ENCODE peak calls at places on chromosomes 2 and 18, in eight cellular contexts. H is prostate gland, S is H1, L is Peyer's patch, Q is fibroblast of pulmonary artery, E is adrenal gland, B is GM12865, G is tibial artery. F is an unnamed sample.
A peak's percentile ranks its signal among the peaks of the same experiment; 100 is the strongest.

GRCh38 chr2:43269074-43269572 is 42.7 kb upstream of the ZFP36L2 start:
- DNase-seq in H (no peak), S (no peak), L (peak; percentile 36), Q (peak; percentile 97), E (peak; percentile 92), B (no peak), G (peak; percentile 95), F (peak; percentile 39)

GRCh38 chr2:178819147-178819875 is 12.1 kb upstream of the TTN start:
- DNase-seq in H (no peak), S (no peak), L (no peak), Q (no peak), E (no peak), B (no peak), G (no peak), F (no peak)

GRCh38 chr2:196131384-196131861 is 40.0 kb downstream of the STK17B start:
- DNase-seq in H (peak; percentile 26), S (no peak), L (peak; percentile 52), Q (peak; percentile 49), E (peak; percentile 59), B (peak; percentile 67), G (no peak), F (no peak)

GRCh38 chr2:127535422-127535901 is at the start of gene MYO7B:
- DNase-seq in H (no peak), S (no peak), L (no peak), Q (no peak), E (no peak), B (no peak), G (no peak), F (no peak)

GRCh38 chr2:22076512-22076911 is 952.7 kb downstream of the TDRD15 start:
- DNase-seq in H (no peak), S (no peak), L (no peak), Q (no peak), E (no peak), B (no peak), G (no peak), F (no peak)

GRCh38 chr18:77078671-77079070 is 53.9 kb downstream of the MBP start:
- DNase-seq in H (no peak), S (no peak), L (no peak), Q (no peak), E (no peak), B (no peak), G (no peak), F (no peak)

GRCh38 chr18:35444636-35445035 is 53.1 kb downstream of the INO80C start:
- DNase-seq in H (no peak), S (no peak), L (no peak), Q (no peak), E (no peak), B (no peak), G (no peak), F (no peak)

GRCh38 chr2:215712219-215712849 is 276.5 kb upstream of the FN1 start:
- DNase-seq in H (no peak), S (no peak), L (no peak), Q (no peak), E (no peak), B (no peak), G (no peak), F (no peak)

GRCh38 chr2:219946529-219946928 is 319.1 kb downstream of the SLC4A3 start:
- DNase-seq in H (no peak), S (no peak), L (no peak), Q (no peak), E (no peak), B (no peak), G (no peak), F (no peak)

GRCh38 chr2:19104503-19104902 is 253.9 kb downstream of the OSR1 start:
- DNase-seq in H (peak; percentile 36), S (no peak), L (no peak), Q (no peak), E (no peak), B (no peak), G (no peak), F (no peak)

GRCh38 chr2:64021578-64021977 is 2.4 kb upstream of the VPS54 start:
- DNase-seq in H (peak; percentile 62), S (no peak), L (no peak), Q (peak; percentile 14), E (no peak), B (no peak), G (no peak), F (no peak)

GRCh38 chr2:169734172-169734847 is 678 bp downstream of the KLHL23 start:
- DNase-seq in H (no peak), S (no peak), L (no peak), Q (no peak), E (no peak), B (peak; percentile 25), G (no peak), F (no peak)

GRCh38 chr2:67522154-67522553 is 125.0 kb downstream of the ETAA1 start:
- DNase-seq in H (no peak), S (no peak), L (no peak), Q (no peak), E (no peak), B (no peak), G (no peak), F (no peak)

GRCh38 chr2:240457223-240458043 is 22.0 kb downstream of the GPC1 start:
- DNase-seq in H (no peak), S (no peak), L (no peak), Q (no peak), E (peak; percentile 35), B (no peak), G (no peak), F (no peak)

GRCh38 chr2:3483227-3483985 is 35.9 kb downstream of the ADI1 start:
- DNase-seq in H (peak; percentile 52), S (peak; percentile 93), L (no peak), Q (peak; percentile 64), E (peak; percentile 70), B (no peak), G (no peak), F (no peak)

DNA sequence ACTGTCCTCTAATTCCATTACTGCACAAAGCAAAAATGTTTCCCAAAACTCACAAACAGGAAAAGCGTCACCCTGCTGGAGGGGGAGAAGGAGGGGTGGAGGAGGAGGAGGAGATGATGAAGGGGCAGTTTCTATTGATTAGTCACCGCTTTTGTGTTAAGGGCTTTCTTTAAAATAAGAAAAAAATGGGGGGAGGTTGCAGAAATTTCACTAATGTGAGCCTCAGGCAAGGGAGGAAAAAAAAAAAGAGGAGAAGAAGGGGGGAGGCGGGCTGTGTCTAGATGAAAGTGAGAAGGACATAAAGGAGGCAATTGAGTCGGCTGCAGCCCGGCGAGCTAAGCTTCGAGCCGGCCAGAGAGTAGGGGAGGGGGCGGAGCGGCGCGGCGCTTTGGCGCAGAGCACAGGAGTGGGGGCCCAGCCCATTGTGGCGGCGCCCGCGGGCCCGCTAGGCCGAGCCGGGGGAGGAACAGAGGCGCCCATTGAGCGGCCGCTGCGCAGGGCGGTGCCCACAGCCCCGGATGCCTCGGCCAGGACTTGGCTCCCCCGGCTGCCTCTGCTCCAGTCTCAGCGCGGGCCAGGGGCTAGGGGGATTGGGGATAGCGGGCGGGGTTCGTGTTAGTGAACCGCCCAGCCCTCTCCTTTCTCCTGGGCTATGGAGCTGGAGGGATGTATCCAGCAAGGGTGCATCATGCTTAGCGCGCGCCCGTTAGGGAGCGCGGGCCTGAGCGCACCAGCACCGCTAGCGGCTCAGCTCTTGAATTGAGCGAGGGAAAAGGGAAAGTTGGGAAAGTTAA is 7.9 kb downstream of the PAX3 start:
- DNase-seq in H (no peak), S (peak; percentile 69), L (no peak), Q (peak; percentile 12), E (no peak), B (no peak), G (no peak), F (no peak)
- TF ChIP-seq CTCF in H (no peak), S (no peak), L (no peak), Q (no peak), E (no peak), B (no peak), G (no peak), F (no peak)

GRCh38 chr2:144333144-144333555 is 186.8 kb downstream of the ZEB2 start:
- DNase-seq in H (no peak), S (no peak), L (no peak), Q (no peak), E (no peak), B (no peak), G (no peak), F (no peak)

GRCh38 chr2:144332356-144333143 is 187.4 kb downstream of the ZEB2 start:
- DNase-seq in H (peak; percentile 78), S (peak; percentile 73), L (peak; percentile 74), Q (peak; percentile 87), E (peak; percentile 85), B (peak; percentile 93), G (peak; percentile 95), F (peak; percentile 47)

GRCh38 chr2:144330951-144331651 is 188.8 kb downstream of the ZEB2 start:
- DNase-seq in H (no peak), S (no peak), L (no peak), Q (peak; percentile 23), E (no peak), B (no peak), G (no peak), F (no peak)

GRCh38 chr2:144329472-144329871 is 190.4 kb downstream of the ZEB2 start:
- DNase-seq in H (no peak), S (no peak), L (no peak), Q (no peak), E (no peak), B (no peak), G (no peak), F (no peak)

GRCh38 chr2:144331652-144332355 is 188.1 kb downstream of the ZEB2 start:
- DNase-seq in H (peak; percentile 35), S (no peak), L (peak; percentile 71), Q (no peak), E (peak; percentile 79), B (no peak), G (peak; percentile 89), F (peak; percentile 25)
- TF ChIP-seq CTCF in H (no peak), S (no peak), L (no peak), Q (peak; percentile 11), E (peak; percentile 22), B (peak; percentile 27), G (peak; percentile 20), F (no peak)

GRCh38 chr2:146412625-146413024 is 1432.2 kb upstream of the ACVR2A start:
- DNase-seq in H (no peak), S (peak; percentile 17), L (no peak), Q (no peak), E (no peak), B (peak; percentile 13), G (no peak), F (no peak)
- TF ChIP-seq CTCF in H (no peak), S (peak; percentile 83), L (no peak), Q (no peak), E (no peak), B (peak; percentile 14), G (no peak), F (no peak)

GRCh38 chr2:171922230-171923022 is at the start of gene HAT1:
- DNase-seq in H (peak; percentile 97), S (peak; percentile 92), L (peak; percentile 97), Q (peak; percentile 99), E (peak; percentile 99), B (peak; percentile 98), G (peak; percentile 99), F (peak; percentile 80)
- TF ChIP-seq CTCF in H (no peak), S (no peak), L (no peak), Q (no peak), E (no peak), B (no peak), G (no peak), F (no peak)

DNA sequence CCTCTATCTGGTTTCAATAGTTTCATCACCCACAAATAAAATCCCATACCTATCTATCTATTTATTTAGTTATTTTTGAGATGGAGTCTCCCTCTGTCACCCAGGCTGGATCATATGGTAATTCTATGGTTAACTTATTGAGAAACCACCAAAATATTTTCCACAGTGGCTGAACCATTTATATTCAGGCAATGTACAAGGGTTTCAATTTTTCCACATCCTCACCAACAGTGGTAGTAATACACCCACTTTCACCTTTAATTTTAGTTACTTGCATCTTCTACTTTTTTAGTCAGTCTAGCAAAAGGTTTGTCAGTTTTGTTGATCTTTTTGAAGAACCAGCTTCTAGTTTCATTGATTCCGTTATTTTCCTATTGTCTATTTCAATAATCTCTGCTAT is 46.1 kb upstream of the PHLPP1 start:
- DNase-seq in H (no peak), S (no peak), L (no peak), Q (no peak), E (no peak), B (no peak), G (no peak), F (no peak)
- TF ChIP-seq CTCF in H (no peak), S (no peak), L (no peak), Q (no peak), E (no peak), B (no peak), G (no peak), F (no peak)

F was measured in D721Med.